ENCODE peak calls at places on chromosomes 13 and 19, in eight cellular contexts. A, K, E, U, G, H, Z and C are unnamed samples.

GRCh38 chr13:34164585-34164984 is 346.6 kb downstream of the RFC3 start:
- DNase-seq in A (no peak), K (no peak), E (no peak), U (peak), G (no peak), H (no peak), Z (no peak), C (no peak)

GRCh38 chr19:47520343-47520806 is 5.5 kb upstream of the NAPA start:
- DNase-seq in A (no peak), K (no peak), E (no peak), U (no peak), G (no peak), H (no peak), Z (no peak), C (no peak)

GRCh38 chr13:21613791-21614190 is 9.8 kb upstream of the MICU2 start:
- DNase-seq in A (no peak), K (no peak), E (no peak), U (no peak), G (no peak), H (no peak), Z (no peak), C (no peak)

GRCh38 chr13:50129065-50129922 is 114.0 kb downstream of the KCNRG start:
- DNase-seq in A (no peak), K (no peak), E (no peak), U (no peak), G (peak), H (no peak), Z (no peak), C (no peak)

GRCh38 chr13:102651392-102651791 is 43.5 kb downstream of the METTL21C start:
- DNase-seq in A (no peak), K (no peak), E (no peak), U (peak), G (no peak), H (peak), Z (no peak), C (peak)

GRCh38 chr13:21282065-21282464 is 105.6 kb downstream of the MRPL57 start:
- DNase-seq in A (no peak), K (no peak), E (no peak), U (no peak), G (no peak), H (no peak), Z (no peak), C (no peak)

GRCh38 chr13:67062160-67062559 is 168.0 kb downstream of the PCDH9 start:
- DNase-seq in A (no peak), K (no peak), E (no peak), U (no peak), G (no peak), H (no peak), Z (no peak), C (no peak)

GRCh38 chr19:18167975-18168645 is 5.5 kb upstream of the IFI30 start:
- DNase-seq in A (peak), K (peak), E (peak), U (no peak), G (peak), H (peak), Z (peak), C (peak)

GRCh38 chr13:66546534-66547379 is 683.4 kb downstream of the PCDH9 start:
- DNase-seq in A (no peak), K (no peak), E (no peak), U (peak), G (no peak), H (peak), Z (no peak), C (no peak)

GRCh38 chr19:15454371-15454800 is 4.6 kb upstream of the WIZ start:
- DNase-seq in A (peak), K (no peak), E (no peak), U (no peak), G (no peak), H (no peak), Z (no peak), C (no peak)

GRCh38 chr19:35031072-35031881 is 1.0 kb downstream of the SCN1B start:
- DNase-seq in A (no peak), K (peak), E (peak), U (peak), G (no peak), H (peak), Z (no peak), C (no peak)

GRCh38 chr19:18060472-18060871 is 26.3 kb downstream of the IL12RB1 start:
- DNase-seq in A (no peak), K (no peak), E (no peak), U (no peak), G (no peak), H (no peak), Z (no peak), C (no peak)

GRCh38 chr13:28346136-28346535 is 148.8 kb downstream of the FLT1 start:
- DNase-seq in A (no peak), K (no peak), E (no peak), U (peak), G (no peak), H (peak), Z (no peak), C (no peak)

GRCh38 chr19:14051980-14052379 is 9.9 kb downstream of the PALM3 start:
- DNase-seq in A (no peak), K (no peak), E (no peak), U (no peak), G (no peak), H (no peak), Z (no peak), C (no peak)

GRCh38 chr13:75635621-75636338 is at the start of gene LMO7:
- DNase-seq in A (peak), K (peak), E (peak), U (peak), G (peak), H (peak), Z (peak), C (peak)

GRCh38 chr19:40803857-40804782 is 5.1 kb downstream of the EGLN2 start:
- DNase-seq in A (peak), K (peak), E (peak), U (no peak), G (peak), H (no peak), Z (no peak), C (no peak)

GRCh38 chr19:17264641-17264979 is at the start of gene USHBP1:
- DNase-seq in A (no peak), K (peak), E (peak), U (no peak), G (no peak), H (no peak), Z (peak), C (no peak)

GRCh38 chr19:2795827-2796658 is 10.7 kb downstream of the THOP1 start:
- DNase-seq in A (no peak), K (no peak), E (no peak), U (no peak), G (no peak), H (no peak), Z (no peak), C (no peak)

GRCh38 chr19:41096353-41096752 is 8.1 kb downstream of the CYP2A13 start:
- DNase-seq in A (no peak), K (no peak), E (no peak), U (no peak), G (no peak), H (no peak), Z (no peak), C (no peak)

GRCh38 chr19:33797821-33798633 is 1.4 kb downstream of the KCTD15 start:
- DNase-seq in A (peak), K (peak), E (peak), U (peak), G (no peak), H (peak), Z (peak), C (no peak)

GRCh38 chr13:65841156-65841555 is 1389.0 kb downstream of the PCDH9 start:
- DNase-seq in A (no peak), K (no peak), E (no peak), U (peak), G (no peak), H (no peak), Z (no peak), C (no peak)

GRCh38 chr13:23418776-23419683 is 14.5 kb downstream of the SACS start:
- DNase-seq in A (no peak), K (no peak), E (no peak), U (no peak), G (no peak), H (no peak), Z (no peak), C (no peak)

GRCh38 chr19:33796164-33797100 is at the start of gene KCTD15:
- DNase-seq in A (peak), K (peak), E (peak), U (peak), G (no peak), H (peak), Z (no peak), C (no peak)

GRCh38 chr19:19873381-19873780 is 7.7 kb downstream of the ZNF253 start:
- DNase-seq in A (no peak), K (no peak), E (no peak), U (peak), G (no peak), H (no peak), Z (no peak), C (no peak)

GRCh38 chr13:91359566-91359965 is 12.1 kb downstream of the MIR17HG start:
- DNase-seq in A (no peak), K (no peak), E (no peak), U (no peak), G (no peak), H (no peak), Z (no peak), C (no peak)

GRCh38 chr13:48507024-48507423 is 25.9 kb downstream of the RCBTB2 start:
- DNase-seq in A (no peak), K (no peak), E (no peak), U (no peak), G (no peak), H (no peak), Z (no peak), C (peak)

DNA sequence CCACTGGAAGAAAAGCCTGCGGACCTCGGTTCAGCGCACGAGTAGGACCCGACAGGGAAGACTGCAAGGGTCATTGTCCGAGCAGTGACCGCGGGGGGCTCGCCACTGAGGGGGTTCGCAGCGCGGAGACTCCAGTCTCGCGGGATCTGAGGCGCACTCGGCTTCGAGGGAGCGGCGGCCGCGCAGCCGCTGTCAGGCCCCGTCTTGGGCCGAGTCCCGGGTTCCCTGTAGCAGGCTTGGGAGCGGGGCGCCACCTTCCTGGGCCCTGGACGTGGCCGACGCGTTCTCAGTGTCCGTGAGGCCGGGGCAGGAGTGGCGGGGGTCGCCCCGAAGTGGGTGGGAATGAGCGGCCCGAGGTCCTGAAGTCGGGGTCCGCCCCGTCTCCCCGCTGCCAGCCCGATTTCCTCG is 474 bp upstream of the FAM174C start:
- DNase-seq in A (no peak), K (no peak), E (peak), U (no peak), G (no peak), H (no peak), Z (no peak), C (no peak)
- H3K27ac ChIP-seq in A (peak), K (peak), E (peak), U (peak), G (peak), H (peak), Z (peak), C (peak)

DNA sequence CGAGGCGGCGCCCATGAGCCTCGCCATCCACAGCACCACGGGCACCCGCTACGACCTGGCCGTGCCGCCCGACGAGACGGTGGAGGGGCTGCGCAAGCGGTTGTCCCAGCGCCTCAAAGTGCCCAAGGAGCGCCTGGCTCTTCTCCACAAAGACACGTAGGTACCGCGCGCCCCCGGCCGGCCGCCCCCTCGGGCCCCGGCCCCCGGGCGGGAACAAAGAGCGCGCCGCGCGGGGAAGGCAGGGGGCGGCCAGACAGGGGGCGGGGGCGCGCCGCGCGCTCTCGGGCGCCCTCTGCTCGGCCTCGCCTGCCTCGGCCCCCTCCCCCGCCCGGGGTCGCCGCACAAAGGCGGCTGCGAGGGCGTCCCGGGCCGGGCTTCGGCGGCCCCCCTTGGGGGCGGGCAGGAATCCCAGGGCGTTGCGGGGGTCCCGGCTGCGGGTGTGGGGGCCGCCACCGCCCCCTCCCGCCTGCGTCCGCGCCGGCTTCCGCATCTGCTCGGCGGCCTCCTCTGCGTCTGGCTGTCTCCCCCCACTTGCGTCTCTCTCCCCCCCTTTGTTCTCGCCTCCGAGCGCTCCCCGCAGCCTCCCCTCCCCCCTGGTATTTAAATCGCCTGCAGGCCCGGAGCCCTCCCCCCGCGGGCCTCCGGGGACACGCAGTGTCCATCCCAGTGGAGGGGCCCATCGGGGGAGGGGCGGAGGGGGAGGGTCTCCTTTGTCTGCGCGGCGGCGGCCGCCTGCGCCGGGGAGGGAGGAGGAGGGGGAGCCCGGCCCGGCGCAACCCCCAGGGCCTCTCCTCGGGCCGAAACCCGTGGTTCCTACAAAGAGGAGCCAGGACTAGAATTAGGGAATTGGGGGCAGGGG is 2.2 kb downstream of the MIDN start:
- DNase-seq in A (no peak), K (no peak), E (peak), U (peak), G (peak), H (peak), Z (peak), C (no peak)
- H3K27ac ChIP-seq in A (peak), K (peak), E (peak), U (peak), G (peak), H (peak), Z (peak), C (peak)

GRCh38 chr19:58097783-58098681 is at the start of gene ZSCAN18:
- DNase-seq in A (peak), K (peak), E (peak), U (peak), G (peak), H (peak), Z (peak), C (peak)
- H3K27ac ChIP-seq in A (peak), K (peak), E (peak), U (peak), G (peak), H (peak), Z (peak), C (peak)

GRCh38 chr13:51739403-51740112 is 64.4 kb downstream of the DHRS12 start:
- DNase-seq in A (no peak), K (no peak), E (no peak), U (no peak), G (no peak), H (no peak), Z (no peak), C (no peak)
- H3K27ac ChIP-seq in A (peak), K (peak), E (no peak), U (no peak), G (peak), H (no peak), Z (peak), C (no peak)

DNA sequence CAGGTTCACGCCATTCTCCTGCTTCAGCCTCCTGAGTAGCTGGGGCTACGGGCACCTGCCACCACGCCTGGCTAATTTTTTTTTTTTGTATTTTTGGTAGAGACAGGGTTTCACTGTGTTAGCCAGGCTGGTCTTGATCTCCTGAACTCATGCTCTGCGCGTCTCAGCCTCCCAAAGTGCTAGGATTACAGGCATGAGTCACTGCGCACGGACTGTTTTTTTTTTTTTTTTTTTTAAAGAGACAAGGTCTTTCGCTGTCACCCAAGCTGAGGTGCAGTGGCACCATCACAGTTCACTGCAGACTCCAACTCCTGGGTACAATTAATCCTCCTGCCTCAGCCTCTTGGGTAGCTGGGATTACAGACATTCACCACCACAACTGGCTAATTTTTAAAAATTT is 8.2 kb upstream of the ADAMTS10 start:
- DNase-seq in A (no peak), K (no peak), E (no peak), U (no peak), G (no peak), H (no peak), Z (no peak), C (no peak)
- H3K27ac ChIP-seq in A (no peak), K (no peak), E (no peak), U (no peak), G (no peak), H (no peak), Z (no peak), C (no peak)

GRCh38 chr13:40485611-40486517 is 180.6 kb downstream of the FOXO1 start:
- DNase-seq in A (no peak), K (no peak), E (no peak), U (no peak), G (no peak), H (no peak), Z (no peak), C (no peak)
- H3K27ac ChIP-seq in A (peak), K (no peak), E (peak), U (no peak), G (peak), H (no peak), Z (no peak), C (no peak)

GRCh38 chr13:51318015-51318414 is 21.5 kb upstream of the SERPINE3 start:
- DNase-seq in A (no peak), K (no peak), E (no peak), U (no peak), G (no peak), H (no peak), Z (no peak), C (no peak)
- H3K27ac ChIP-seq in A (no peak), K (no peak), E (no peak), U (no peak), G (no peak), H (no peak), Z (no peak), C (no peak)